ENCODE peak calls at places on chromosome 16, in eight cellular contexts. V is psoas muscle, Q is NCI-H1930, C is breast epithelium, J is NCI-H1105, Z is pons, K is activated T-cell treated with anti-CD3 and anti-CD28 coated beads for 1 hour, W is NCI-H345. S is an unnamed sample.

GRCh38 chr16:82157836-82158235 is 12.2 kb downstream of the MPHOSPH6 start:
- DNase-seq in J (no peak), W (no peak), C (no peak), Z (no peak), K (no peak), Q (no peak), V (no peak), S (no peak)

GRCh38 chr16:67982011-67982696 is 1.9 kb upstream of the DPEP3 start:
- DNase-seq in Q (no peak), C (no peak), K (no peak), V (no peak), W (no peak), J (no peak), Z (no peak), S (no peak)

GRCh38 chr16:56629531-56629930 is 2.9 kb upstream of the MT1M start:
- DNase-seq in Q (no peak), W (no peak), J (no peak), K (no peak), Z (no peak), C (no peak), V (no peak), S (no peak)

GRCh38 chr16:85330694-85331188 is 218.5 kb upstream of the CIBAR2 start:
- DNase-seq in Z (no peak), J (peak; percentile 24), V (no peak), K (no peak), C (no peak), W (peak; percentile 45), Q (peak; percentile 49), S (no peak)

GRCh38 chr16:17409894-17410293 is 60.9 kb downstream of the XYLT1 start:
- DNase-seq in C (no peak), J (no peak), W (no peak), K (no peak), Q (no peak), V (no peak), Z (peak; percentile 62), S (no peak)

GRCh38 chr16:2775317-2775716 is 1.8 kb downstream of the ELOB start:
- DNase-seq in Z (no peak), Q (no peak), J (no peak), K (no peak), W (no peak), V (no peak), C (no peak), S (no peak)

GRCh38 chr16:21227886-21228285 is 5.6 kb upstream of the ANKS4B start:
- DNase-seq in K (no peak), Z (no peak), V (no peak), W (no peak), Q (no peak), J (no peak), C (no peak), S (no peak)

GRCh38 chr16:89924925-89925307 is 1.8 kb downstream of the TUBB3 start:
- DNase-seq in Z (no peak), C (no peak), J (no peak), Q (no peak), W (peak; percentile 38), K (no peak), V (no peak), S (no peak)

GRCh38 chr16:69404275-69404805 is 18.5 kb upstream of the TERF2 start:
- DNase-seq in C (no peak), Q (no peak), K (no peak), Z (no peak), V (no peak), W (no peak), J (no peak), S (no peak)

GRCh38 chr16:10121496-10121895 is 60.7 kb downstream of the GRIN2A start:
- DNase-seq in J (no peak), K (no peak), W (no peak), Q (no peak), C (no peak), Z (no peak), V (no peak), S (no peak)

GRCh38 chr16:49414651-49415050 is 41.0 kb downstream of the C16orf78 start:
- DNase-seq in K (no peak), Z (no peak), J (no peak), C (no peak), V (no peak), Q (no peak), W (no peak), S (no peak)

GRCh38 chr16:8631818-8632217 is 10.3 kb downstream of the METTL22 start:
- DNase-seq in W (no peak), Q (no peak), C (no peak), J (no peak), Z (no peak), V (no peak), K (no peak), S (no peak)

GRCh38 chr16:58127033-58127556 is 2.1 kb downstream of the CFAP20 start:
- DNase-seq in Q (no peak), C (no peak), J (no peak), K (no peak), W (no peak), Z (peak; percentile 70), V (no peak), S (no peak)

GRCh38 chr16:57967916-57968315 is 3.0 kb downstream of the CNGB1 start:
- DNase-seq in Q (no peak), Z (no peak), V (no peak), W (no peak), J (no peak), C (no peak), K (no peak), S (no peak)

GRCh38 chr16:1791256-1791942 is 2.1 kb downstream of the IGFALS start:
- DNase-seq in K (no peak), W (no peak), C (no peak), V (no peak), Q (no peak), Z (no peak), J (no peak), S (no peak)

GRCh38 chr16:23298290-23298689 is 3.8 kb upstream of the SCNN1B start:
- DNase-seq in W (no peak), C (no peak), J (no peak), V (no peak), Q (no peak), K (no peak), Z (no peak), S (no peak)

GRCh38 chr16:67458121-67458641 is 22.8 kb downstream of the ATP6V0D1 start:
- DNase-seq in V (peak; percentile 43), C (no peak), Q (no peak), J (no peak), Z (no peak), K (no peak), W (no peak), S (no peak)

GRCh38 chr16:50197582-50197981 is 44.5 kb downstream of the TENT4B start:
- DNase-seq in Q (no peak), K (no peak), J (no peak), V (no peak), Z (no peak), C (no peak), W (no peak), S (no peak)

GRCh38 chr16:2842340-2843000 is 12.4 kb downstream of the ZG16B start:
- DNase-seq in K (peak; percentile 56), Q (peak; percentile 99), V (peak; percentile 72), W (no peak), Z (peak; percentile 28), J (no peak), C (no peak), S (no peak)

GRCh38 chr16:13767215-13767614 is 152.7 kb upstream of the ERCC4 start:
- DNase-seq in Q (no peak), C (no peak), W (no peak), K (no peak), J (no peak), Z (peak; percentile 24), V (no peak), S (no peak)

GRCh38 chr16:9340402-9341095 is 249.1 kb downstream of the HAPSTR1 start:
- DNase-seq in V (no peak), W (no peak), K (no peak), Q (no peak), C (no peak), Z (no peak), J (no peak), S (no peak)

GRCh38 chr16:11224894-11225676 is 30.9 kb downstream of the SOCS1 start:
- DNase-seq in K (peak; percentile 59), W (no peak), V (peak; percentile 37), Z (no peak), C (no peak), J (no peak), Q (no peak), S (no peak)

GRCh38 chr16:77500286-77500598 is 65.4 kb upstream of the ADAMTS18 start:
- DNase-seq in K (no peak), J (no peak), V (no peak), C (no peak), Z (no peak), W (no peak), Q (no peak), S (no peak)

GRCh38 chr16:27238016-27238587 is 30.5 kb downstream of the NSMCE1 start:
- DNase-seq in K (no peak), J (no peak), W (no peak), C (no peak), Q (no peak), Z (no peak), V (no peak), S (no peak)